ENCODE peak calls at places on chromosomes 11 and 22, in nine cellular contexts. V, B, W, Y, N, E, C, F and P are unnamed samples.

GRCh38 chr11:126304457-126305072 is 705 bp downstream of the DCPS start:
- DNase-seq in V (peak; percentile 23), B (no peak), W (no peak), Y (no peak), N (no peak), E (no peak), C (peak; percentile 38), F (no peak), P (no peak)

GRCh38 chr11:74820763-74821162 is 72.1 kb downstream of the RNF169 start:
- DNase-seq in V (no peak), B (peak; percentile 97), W (no peak), Y (no peak), N (no peak), E (peak; percentile 73), C (peak; percentile 89), F (peak; percentile 60), P (no peak)

GRCh38 chr11:65445101-65445603 is 22.6 kb downstream of the NEAT1 start:
- DNase-seq in V (no peak), B (peak; percentile 48), W (no peak), Y (no peak), N (no peak), E (no peak), C (no peak), F (no peak), P (no peak)

GRCh38 chr11:76493626-76494539 is 49.1 kb downstream of the EMSY start:
- DNase-seq in V (no peak), B (no peak), W (no peak), Y (no peak), N (no peak), E (no peak), C (no peak), F (no peak), P (no peak)

GRCh38 chr11:130442728-130443127 is 5.7 kb upstream of the ADAMTS15 start:
- DNase-seq in V (no peak), B (no peak), W (no peak), Y (no peak), N (no peak), E (no peak), C (no peak), F (no peak), P (no peak)

GRCh38 chr22:35425971-35426800 is 26.2 kb downstream of the MCM5 start:
- DNase-seq in V (no peak), B (peak; percentile 70), W (no peak), Y (no peak), N (no peak), E (peak; percentile 22), C (peak; percentile 5), F (peak; percentile 47), P (no peak)

GRCh38 chr11:6387811-6388599 is 2.3 kb upstream of the SMPD1 start:
- DNase-seq in V (no peak), B (peak; percentile 45), W (no peak), Y (no peak), N (no peak), E (no peak), C (peak; percentile 11), F (peak; percentile 15), P (no peak)

GRCh38 chr22:49554741-49555140 is 272.9 kb downstream of the BRD1 start:
- DNase-seq in V (no peak), B (no peak), W (no peak), Y (no peak), N (no peak), E (no peak), C (no peak), F (no peak), P (no peak)

GRCh38 chr11:114059278-114059983 is at the start of gene ZBTB16:
- DNase-seq in V (peak; percentile 73), B (peak; percentile 89), W (peak; percentile 46), Y (peak; percentile 46), N (peak; percentile 91), E (no peak), C (no peak), F (no peak), P (no peak)

GRCh38 chr11:24509114-24509513 is 12.3 kb downstream of the LUZP2 start:
- DNase-seq in V (no peak), B (peak; percentile 31), W (no peak), Y (no peak), N (no peak), E (no peak), C (no peak), F (no peak), P (no peak)

GRCh38 chr11:93143800-93144199 is 54.0 kb downstream of the SLC36A4 start:
- DNase-seq in V (no peak), B (peak; percentile 40), W (no peak), Y (no peak), N (no peak), E (no peak), C (no peak), F (no peak), P (no peak)

GRCh38 chr11:118820412-118821357 is 29.7 kb upstream of the DDX6 start:
- DNase-seq in V (peak; percentile 86), B (no peak), W (no peak), Y (no peak), N (peak; percentile 81), E (peak; percentile 46), C (no peak), F (no peak), P (no peak)

GRCh38 chr22:31289335-31289734 is 3.0 kb downstream of the PIK3IP1 start:
- DNase-seq in V (peak; percentile 35), B (no peak), W (no peak), Y (no peak), N (no peak), E (no peak), C (no peak), F (no peak), P (no peak)

GRCh38 chr22:30005213-30005857 is 74.9 kb upstream of the HORMAD2 start:
- DNase-seq in V (peak; percentile 70), B (peak; percentile 68), W (peak; percentile 64), Y (peak; percentile 74), N (peak; percentile 74), E (peak; percentile 62), C (peak; percentile 64), F (peak; percentile 53), P (no peak)

GRCh38 chr11:1128333-1129142 is 29.2 kb upstream of the MUC5AC start:
- DNase-seq in V (no peak), B (no peak), W (no peak), Y (peak; percentile 3), N (no peak), E (no peak), C (no peak), F (no peak), P (no peak)

GRCh38 chr22:46929689-46930225 is 167.3 kb downstream of the TBC1D22A start:
- DNase-seq in V (no peak), B (no peak), W (no peak), Y (no peak), N (no peak), E (no peak), C (no peak), F (no peak), P (no peak)

GRCh38 chr11:14645985-14646900 is 2.6 kb downstream of the PDE3B start:
- DNase-seq in V (no peak), B (no peak), W (no peak), Y (no peak), N (no peak), E (no peak), C (no peak), F (no peak), P (no peak)

GRCh38 chr11:19673924-19674390 is 38.7 kb upstream of the NAV2 start:
- DNase-seq in V (no peak), B (no peak), W (no peak), Y (no peak), N (peak; percentile 82), E (no peak), C (no peak), F (no peak), P (no peak)

GRCh38 chr11:12973529-12974181 is 35.5 kb upstream of the RASSF10 start:
- DNase-seq in V (no peak), B (peak; percentile 28), W (no peak), Y (no peak), N (no peak), E (no peak), C (no peak), F (no peak), P (no peak)

GRCh38 chr11:76602431-76602861 is 68.1 kb downstream of the LRRC32 start:
- DNase-seq in V (no peak), B (no peak), W (no peak), Y (no peak), N (no peak), E (no peak), C (no peak), F (peak; percentile 98), P (no peak)

GRCh38 chr11:70687716-70688115 is 289.4 kb downstream of the CTTN start:
- DNase-seq in V (no peak), B (no peak), W (no peak), Y (no peak), N (no peak), E (no peak), C (no peak), F (no peak), P (no peak)

GRCh38 chr22:23121026-23121823 is 20.6 kb downstream of the RSPH14 start:
- DNase-seq in V (no peak), B (no peak), W (no peak), Y (no peak), N (no peak), E (no peak), C (peak; percentile 33), F (peak; percentile 37), P (no peak)

GRCh38 chr22:29635734-29636357 is 32.4 kb downstream of the NF2 start:
- DNase-seq in V (peak; percentile 30), B (peak; percentile 74), W (no peak), Y (no peak), N (no peak), E (peak; percentile 47), C (peak; percentile 30), F (peak; percentile 60), P (peak; percentile 20)

GRCh38 chr22:21698430-21699329 is 32.9 kb downstream of the PPIL2 start:
- DNase-seq in V (no peak), B (peak; percentile 42), W (no peak), Y (no peak), N (no peak), E (no peak), C (peak; percentile 6), F (peak; percentile 86), P (no peak)

GRCh38 chr11:45383229-45383628 is 97.1 kb upstream of the SYT13 start:
- DNase-seq in V (no peak), B (peak; percentile 60), W (no peak), Y (no peak), N (no peak), E (peak; percentile 19), C (peak; percentile 30), F (peak; percentile 72), P (no peak)

GRCh38 chr11:94708176-94708575 is 60.0 kb upstream of the AMOTL1 start:
- DNase-seq in V (no peak), B (no peak), W (no peak), Y (no peak), N (no peak), E (no peak), C (no peak), F (no peak), P (no peak)

GRCh38 chr22:30324008-30324730 is 2.6 kb downstream of the TBC1D10A start:
- DNase-seq in V (no peak), B (peak; percentile 61), W (no peak), Y (no peak), N (no peak), E (peak; percentile 68), C (no peak), F (peak; percentile 75), P (no peak)

GRCh38 chr11:1074244-1075221 is at the start of gene MUC2:
- DNase-seq in V (no peak), B (no peak), W (no peak), Y (peak; percentile 5), N (no peak), E (no peak), C (no peak), F (no peak), P (no peak)

GRCh38 chr11:72012091-72012630 is 13.5 kb downstream of the IL18BP start:
- DNase-seq in V (no peak), B (no peak), W (no peak), Y (no peak), N (no peak), E (no peak), C (no peak), F (no peak), P (no peak)

GRCh38 chr11:48114740-48115139 is 101.9 kb upstream of the OR4B1 start:
- DNase-seq in V (no peak), B (no peak), W (no peak), Y (no peak), N (no peak), E (no peak), C (no peak), F (no peak), P (no peak)

GRCh38 chr11:127055240-127055639 is 54.7 kb upstream of the KIRREL3 start:
- DNase-seq in V (no peak), B (no peak), W (no peak), Y (no peak), N (no peak), E (no peak), C (no peak), F (no peak), P (no peak)